ENCODE peak calls at places on chromosome 12, in eight cellular contexts. M is mucosa of descending colon, F is Caco-2, L is upper lobe of right lung, N is lung, K is fibroblast of lung, E is heart left ventricle, U is SK-N-SH. R is an unnamed sample. For H3K4me1, the result is how much of the 10 kb centered on the place peaks cover.

GRCh38 chr12:24742378-24742777 is 206.5 kb downstream of the BCAT1 start:
- DNase-seq in K (no peak), M (no peak), F (no peak), N (no peak), U (no peak), L (no peak), E (peak), R (no peak)

GRCh38 chr12:4780624-4781023 is 60.4 kb downstream of the GALNT8 start:
- DNase-seq in L (no peak), F (no peak), U (no peak), N (no peak), M (no peak), E (no peak), K (no peak), R (no peak)

GRCh38 chr12:94049718-94050117 is 98.7 kb upstream of the PLXNC1 start:
- DNase-seq in K (no peak), N (no peak), L (no peak), M (no peak), U (peak), F (no peak), E (no peak), R (peak)

GRCh38 chr12:80443974-80444666 is at the start of gene PTPRQ:
- DNase-seq in L (no peak), N (no peak), K (peak), E (no peak), F (no peak), U (no peak), M (no peak), R (peak)

GRCh38 chr12:73221836-73222235 is 949.7 kb downstream of the TRHDE start:
- DNase-seq in U (no peak), F (no peak), M (no peak), E (no peak), L (no peak), N (no peak), K (no peak), R (no peak)

GRCh38 chr12:45938566-45938965 is 51.8 kb downstream of the SCAF11 start:
- DNase-seq in M (no peak), U (no peak), E (no peak), L (no peak), F (no peak), N (no peak), K (no peak), R (peak)

GRCh38 chr12:18895946-18896345 is 158.0 kb downstream of the CAPZA3 start:
- DNase-seq in K (no peak), M (no peak), L (no peak), F (peak), U (no peak), E (peak), N (no peak), R (peak)

GRCh38 chr12:96424601-96425000 is 24.4 kb upstream of the CDK17 start:
- DNase-seq in K (peak), U (no peak), F (no peak), N (no peak), L (no peak), E (no peak), M (no peak), R (no peak)

GRCh38 chr12:39341179-39341578 is 101.7 kb downstream of the KIF21A start:
- DNase-seq in M (no peak), L (no peak), E (no peak), F (no peak), K (peak), N (no peak), U (no peak), R (no peak)

GRCh38 chr12:8145754-8146415 is 10.9 kb upstream of the ZNF705A start:
- DNase-seq in N (peak), L (peak), F (no peak), U (no peak), E (peak), K (peak), M (peak), R (peak)

GRCh38 chr12:12927211-12928079 is 24.5 kb downstream of the GPRC5D start:
- DNase-seq in E (peak), M (peak), N (peak), L (peak), F (peak), K (peak), U (peak), R (peak)

GRCh38 chr12:115000038-115000437 is 316.1 kb upstream of the TBX3 start:
- DNase-seq in L (no peak), U (no peak), F (peak), K (peak), M (no peak), N (no peak), E (no peak), R (no peak)

GRCh38 chr12:19761465-19761864 is 322.2 kb downstream of the AEBP2 start:
- DNase-seq in E (no peak), F (no peak), L (no peak), K (no peak), M (no peak), N (no peak), U (no peak), R (no peak)

GRCh38 chr12:59472273-59472672 is 123.6 kb upstream of the SLC16A7 start:
- DNase-seq in F (no peak), L (no peak), N (no peak), M (no peak), U (no peak), E (no peak), K (no peak), R (no peak)

GRCh38 chr12:121084229-121084628 is 45.2 kb upstream of the OASL start:
- DNase-seq in N (no peak), E (no peak), K (no peak), U (no peak), L (no peak), M (no peak), F (no peak), R (no peak)

GRCh38 chr12:124738636-124739467 is 124.8 kb downstream of the SCARB1 start:
- DNase-seq in U (no peak), M (no peak), F (no peak), L (no peak), K (peak), E (no peak), N (no peak), R (no peak)

GRCh38 chr12:110002691-110003515 is 3.7 kb downstream of the ANKRD13A start:
- DNase-seq in N (peak), M (no peak), U (no peak), K (peak), L (no peak), E (no peak), F (no peak), R (no peak)

GRCh38 chr12:25236190-25236589 is 14.5 kb downstream of the KRAS start:
- DNase-seq in L (no peak), K (peak), N (no peak), U (no peak), E (no peak), M (no peak), F (no peak), R (peak)

GRCh38 chr12:62848418-62848817 is 86.5 kb downstream of the PPM1H start:
- DNase-seq in E (no peak), N (no peak), L (no peak), F (no peak), U (no peak), M (no peak), K (peak), R (no peak)

GRCh38 chr12:53011889-53012288 is 5.6 kb downstream of the EIF4B start:
- DNase-seq in U (no peak), L (no peak), F (no peak), N (no peak), M (no peak), E (no peak), K (no peak), R (no peak)
- H3K4me1 ChIP-seq in U (under half), L (under half), F (under half), N (under half), M (under half), E (under half), K (under half), R (under half)

DNA sequence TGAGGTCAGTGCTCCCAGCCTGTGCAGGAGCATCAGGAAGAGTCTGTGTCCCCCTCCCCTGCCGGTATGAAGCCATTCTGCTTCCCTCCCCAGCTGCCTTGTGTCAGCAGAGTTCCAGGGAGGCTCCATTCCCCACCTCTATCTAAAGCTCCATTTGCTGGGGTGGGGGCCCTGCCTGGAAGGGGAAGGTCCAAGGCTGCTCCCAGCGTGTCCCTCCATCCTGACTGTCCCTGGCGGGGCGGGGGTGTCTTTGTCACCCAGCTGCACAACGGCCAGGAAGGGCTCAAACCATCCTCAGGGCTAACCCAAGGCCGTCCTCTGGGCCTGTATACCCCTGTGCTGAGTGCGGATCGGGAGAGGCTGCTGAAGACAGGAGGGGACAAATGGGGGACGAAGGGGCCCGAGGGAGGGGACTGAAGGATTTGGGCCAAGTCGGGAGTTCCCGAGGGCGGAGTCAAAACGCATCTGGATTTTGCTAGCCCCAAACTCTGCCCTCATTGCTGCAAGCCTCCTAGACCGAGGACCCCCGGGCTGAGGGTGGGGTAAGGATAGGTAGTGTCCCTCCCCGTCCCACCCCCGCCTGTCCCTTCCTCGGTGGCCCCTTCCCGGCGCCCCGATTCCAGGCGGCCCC is 737 bp upstream of the ACVRL1 start:
- DNase-seq in E (peak), L (no peak), M (no peak), N (no peak), K (no peak), U (peak), F (no peak), R (no peak)
- H3K4me3 ChIP-seq in E (peak), L (peak), M (peak), N (peak), K (no peak), U (no peak), F (no peak), R (peak)

GRCh38 chr12:47816646-47817271 is 2.9 kb downstream of the HDAC7 start:
- DNase-seq in M (no peak), U (peak), L (peak), K (no peak), E (peak), F (no peak), N (no peak), R (no peak)

GRCh38 chr12:47817272-47818006 is 2.3 kb downstream of the HDAC7 start:
- DNase-seq in E (no peak), F (no peak), L (peak), K (no peak), N (no peak), M (no peak), U (no peak), R (no peak)

GRCh38 chr12:47813491-47814196 is 6.1 kb downstream of the HDAC7 start:
- DNase-seq in U (no peak), N (no peak), L (no peak), K (no peak), F (no peak), E (peak), M (no peak), R (no peak)

GRCh38 chr12:47812797-47813490 is 6.8 kb downstream of the HDAC7 start:
- DNase-seq in M (peak), L (peak), U (no peak), K (peak), E (peak), F (peak), N (peak), R (peak)

DNA sequence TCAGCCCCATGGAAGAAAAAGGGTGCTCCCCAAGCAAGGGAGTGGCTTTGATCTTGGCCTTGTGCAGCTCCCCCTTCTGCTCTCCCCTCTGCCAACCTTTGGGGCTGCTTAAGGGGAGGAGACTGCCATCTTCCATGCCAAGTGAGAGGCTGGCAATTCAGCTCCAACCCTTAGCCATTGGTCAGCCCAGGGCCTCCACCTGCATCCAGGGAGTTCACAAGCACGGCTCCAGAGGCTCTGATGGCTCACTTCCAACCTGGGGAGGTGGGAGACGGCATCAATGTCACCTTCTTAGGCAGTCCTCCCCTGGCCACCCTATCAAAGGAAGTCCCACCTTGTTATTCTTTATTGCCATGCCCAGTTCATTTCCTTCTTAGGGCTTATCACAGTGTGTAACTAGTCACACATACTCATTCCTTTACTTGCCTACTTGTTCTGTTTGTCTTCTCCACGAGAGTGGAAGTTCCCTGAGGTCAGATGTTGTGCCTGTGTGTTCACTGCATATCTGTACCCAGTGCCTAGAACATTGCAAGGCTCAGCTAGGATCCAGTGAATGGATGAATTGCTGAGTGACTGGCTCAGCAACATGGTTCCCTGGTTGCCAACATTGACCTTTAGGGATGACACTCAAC is 5.0 kb downstream of the HDAC7 start:
- DNase-seq in U (no peak), M (no peak), L (no peak), K (no peak), N (no peak), F (no peak), E (no peak), R (no peak)
- H3K4me1 ChIP-seq in U (half or more), M (under half), L (half or more), K (half or more), N (under half), F (under half), E (half or more), R (half or more)

DNA sequence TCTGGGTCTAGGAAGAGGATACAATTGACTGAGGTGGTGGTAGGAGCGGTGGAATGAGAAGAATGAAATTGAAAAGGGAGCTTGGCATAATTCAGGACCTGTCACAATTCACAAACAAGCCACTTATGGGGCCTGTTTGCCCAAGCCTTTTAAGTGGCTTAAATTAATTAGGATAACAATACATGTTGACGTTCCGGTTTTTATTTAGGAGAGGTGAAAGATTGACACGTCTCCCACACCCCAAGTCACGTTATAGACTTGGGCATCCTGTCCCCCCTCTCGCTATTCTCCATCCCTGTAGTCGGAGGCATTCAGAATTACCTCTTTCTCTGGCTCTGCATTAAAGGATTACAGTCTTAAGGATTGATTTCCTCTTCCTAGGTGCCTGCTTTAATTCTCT is 954 bp upstream of the CALCOCO1 start:
- DNase-seq in L (no peak), N (no peak), K (no peak), U (no peak), M (no peak), F (no peak), E (no peak), R (no peak)
- H3K4me3 ChIP-seq in L (peak), N (no peak), K (peak), U (no peak), M (no peak), F (no peak), E (peak), R (peak)

GRCh38 chr12:116215021-116215420 is 62.5 kb downstream of the MED13L start:
- DNase-seq in N (no peak), F (no peak), K (no peak), E (no peak), U (no peak), L (no peak), M (no peak), R (no peak)

GRCh38 chr12:116213885-116214527 is 63.5 kb downstream of the MED13L start:
- DNase-seq in M (no peak), N (no peak), L (no peak), F (no peak), K (no peak), E (no peak), U (no peak), R (no peak)

GRCh38 chr12:116216022-116216756 is 61.3 kb downstream of the MED13L start:
- DNase-seq in K (no peak), E (no peak), F (no peak), N (no peak), U (no peak), L (no peak), M (no peak), R (no peak)

GRCh38 chr12:116220756-116221155 is 56.7 kb downstream of the MED13L start:
- DNase-seq in L (no peak), M (no peak), F (no peak), E (no peak), N (no peak), K (no peak), U (no peak), R (no peak)

DNA sequence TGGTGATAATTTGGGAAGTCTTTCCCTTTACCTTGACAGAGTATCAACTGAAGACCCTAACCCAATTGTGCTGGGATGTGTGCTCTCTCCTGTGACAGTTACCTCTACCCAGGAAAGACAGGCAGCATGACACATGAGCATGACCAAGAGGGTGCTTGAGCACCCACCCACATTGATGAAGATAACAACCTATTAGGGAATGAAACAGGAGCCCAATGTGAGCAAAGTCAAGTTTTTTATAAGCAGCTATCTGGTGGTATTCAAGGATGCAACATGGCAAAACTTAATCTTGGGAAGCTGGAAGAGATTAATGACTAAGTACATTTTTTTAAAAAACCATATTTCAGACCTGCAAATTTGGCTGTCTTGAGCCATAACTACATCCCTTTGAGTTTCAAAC is 60.4 kb downstream of the MED13L start:
- DNase-seq in M (no peak), N (no peak), F (no peak), U (no peak), K (no peak), E (no peak), L (no peak), R (no peak)
- H3K4me1 ChIP-seq in M (under half), N (under half), F (under half), U (under half), K (under half), E (under half), L (under half), R (under half)

DNA sequence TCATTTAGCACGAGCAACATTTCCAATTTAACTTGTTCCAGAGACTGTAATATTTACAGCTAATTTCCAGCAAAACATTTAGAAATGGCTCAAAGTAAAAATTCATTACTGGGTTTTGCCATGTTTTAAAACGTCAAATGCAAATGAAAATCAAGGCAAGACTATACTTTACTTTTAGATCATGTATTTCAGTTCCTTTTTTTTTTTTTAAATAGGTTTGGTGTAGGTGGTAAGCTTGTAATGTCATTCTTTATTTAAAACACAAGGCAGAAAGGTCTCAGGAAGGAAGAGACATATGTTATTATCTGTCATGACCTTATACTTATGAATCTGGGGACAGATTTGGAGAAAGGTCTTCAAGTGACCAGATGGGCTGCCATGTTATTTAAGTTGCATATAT is 54.1 kb downstream of the GRIP1 start:
- DNase-seq in K (no peak), U (no peak), L (no peak), M (no peak), N (no peak), F (no peak), E (no peak), R (no peak)
- H3K4me3 ChIP-seq in K (no peak), U (no peak), L (no peak), M (no peak), N (no peak), F (no peak), E (no peak), R (no peak)

GRCh38 chr12:14416658-14417057 is 51.2 kb downstream of the ATF7IP start:
- DNase-seq in F (peak), L (no peak), N (no peak), E (no peak), U (peak), M (no peak), K (peak), R (peak)

GRCh38 chr12:14422516-14423230 is 57.2 kb downstream of the ATF7IP start:
- DNase-seq in K (peak), M (no peak), E (no peak), F (no peak), L (no peak), N (no peak), U (no peak), R (no peak)

GRCh38 chr12:14417717-14418116 is 52.2 kb downstream of the ATF7IP start:
- DNase-seq in M (peak), U (peak), N (peak), E (peak), F (peak), L (no peak), K (peak), R (peak)

DNA sequence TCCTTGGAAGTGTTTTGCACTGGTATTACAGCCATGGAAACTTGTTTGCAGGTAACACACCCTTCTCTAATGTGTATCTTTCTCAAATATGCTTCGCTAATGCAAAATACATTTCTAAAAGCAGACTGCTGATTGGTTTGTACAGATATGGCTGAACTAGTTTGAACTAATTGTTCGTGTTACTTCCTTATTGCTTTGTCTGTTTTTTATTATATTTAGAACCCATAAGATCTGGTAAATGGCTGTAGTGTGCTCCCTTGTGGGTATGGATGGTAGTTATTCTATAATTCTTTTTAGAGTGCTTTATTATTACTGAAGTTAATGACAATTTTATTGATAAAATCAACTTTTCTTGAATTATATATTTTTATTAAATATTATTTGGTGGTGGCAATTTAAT is 53.0 kb downstream of the ATF7IP start:
- DNase-seq in F (no peak), L (no peak), K (peak), M (no peak), N (no peak), U (peak), E (no peak), R (peak)
- H3K4me1 ChIP-seq in F (under half), L (under half), K (under half), M (under half), N (under half), U (under half), E (half or more), R (under half)